ENCODE peak calls at places on chromosomes 12 and 14, in four cellular contexts. One of them, this sample, is unnamed.

GRCh38 chr14:34628681-34629135 is 1.2 kb downstream of the SNX6 start:
- DNase-seq in NCI-H226: peak
- DNase-seq in putamen: no peak
- DNase-seq in neural progenitor cell: peak
- DNase-seq in this sample: no peak

GRCh38 chr14:99971929-99972747 is 93.1 kb upstream of the EVL start:
- DNase-seq in NCI-H226: no peak
- DNase-seq in putamen: no peak
- DNase-seq in neural progenitor cell: peak
- DNase-seq in this sample: no peak

GRCh38 chr14:54815016-54815415 is 87.6 kb downstream of the GCH1 start:
- DNase-seq in NCI-H226: no peak
- DNase-seq in putamen: no peak
- DNase-seq in neural progenitor cell: no peak
- DNase-seq in this sample: no peak

GRCh38 chr14:73753043-73753886 is 39.1 kb upstream of the PNMA1 start:
- DNase-seq in NCI-H226: peak
- DNase-seq in putamen: no peak
- DNase-seq in neural progenitor cell: no peak
- DNase-seq in this sample: peak

GRCh38 chr12:112978163-112979081 is at the start of gene OAS2:
- DNase-seq in NCI-H226: peak
- DNase-seq in putamen: peak
- DNase-seq in neural progenitor cell: peak
- DNase-seq in this sample: peak

GRCh38 chr14:101636081-101636560 is 74.8 kb downstream of the DIO3 start:
- DNase-seq in NCI-H226: no peak
- DNase-seq in putamen: no peak
- DNase-seq in neural progenitor cell: no peak
- DNase-seq in this sample: no peak

GRCh38 chr12:2957816-2958431 is 1.3 kb upstream of the TEAD4 start:
- DNase-seq in NCI-H226: no peak
- DNase-seq in putamen: no peak
- DNase-seq in neural progenitor cell: no peak
- DNase-seq in this sample: no peak

GRCh38 chr12:112936927-112937326 is 1.3 kb upstream of the OAS3 start:
- DNase-seq in NCI-H226: peak
- DNase-seq in putamen: no peak
- DNase-seq in neural progenitor cell: no peak
- DNase-seq in this sample: no peak

GRCh38 chr12:119505001-119505400 is 88.6 kb upstream of the TMEM233 start:
- DNase-seq in NCI-H226: no peak
- DNase-seq in putamen: no peak
- DNase-seq in neural progenitor cell: no peak
- DNase-seq in this sample: peak

GRCh38 chr14:94728950-94729349 is 41.0 kb downstream of the GSC start:
- DNase-seq in NCI-H226: no peak
- DNase-seq in putamen: no peak
- DNase-seq in neural progenitor cell: peak
- DNase-seq in this sample: peak

GRCh38 chr12:32917094-32917611 is 20.6 kb upstream of the PKP2 start:
- DNase-seq in NCI-H226: peak
- DNase-seq in putamen: no peak
- DNase-seq in neural progenitor cell: no peak
- DNase-seq in this sample: no peak

This sample was measured in islet precursor cell.